ENCODE peak calls at places on chromosomes 2 and 18, in five cellular contexts. One of them, this sample, is unnamed. For H3K36me3 and H3K4me1, the result is how much of the 10 kb centered on the place peaks cover.

GRCh38 chr2:9262671-9263171 is 56.1 kb downstream of the ASAP2 start:
- DNase-seq in stomach: no peak
- DNase-seq in GM23248: peak
- DNase-seq in aorta: no peak
- DNase-seq in psoas muscle: no peak
- DNase-seq in this sample: no peak

GRCh38 chr18:62634991-62635630 is 80.2 kb upstream of the PHLPP1 start:
- DNase-seq in psoas muscle: no peak
- DNase-seq in aorta: no peak
- DNase-seq in GM23248: peak
- DNase-seq in stomach: no peak
- DNase-seq in this sample: no peak

GRCh38 chr18:77076111-77076510 is 56.5 kb downstream of the MBP start:
- DNase-seq in GM23248: no peak
- DNase-seq in aorta: no peak
- DNase-seq in psoas muscle: no peak
- DNase-seq in stomach: no peak
- DNase-seq in this sample: no peak

GRCh38 chr2:220660277-220661155 is 911.6 kb downstream of the EPHA4 start:
- DNase-seq in aorta: no peak
- DNase-seq in psoas muscle: no peak
- DNase-seq in GM23248: no peak
- DNase-seq in stomach: no peak
- DNase-seq in this sample: no peak

GRCh38 chr2:76599732-76600368 is 889.1 kb upstream of the GCFC2 start:
- DNase-seq in stomach: peak
- DNase-seq in GM23248: peak
- DNase-seq in aorta: no peak
- DNase-seq in psoas muscle: peak
- DNase-seq in this sample: no peak

GRCh38 chr2:241775223-241776177 is 1.1 kb upstream of the GAL3ST2 start:
- DNase-seq in stomach: no peak
- DNase-seq in GM23248: peak
- DNase-seq in aorta: peak
- DNase-seq in psoas muscle: no peak
- DNase-seq in this sample: no peak

GRCh38 chr2:74877781-74878433 is 44.0 kb downstream of the HK2 start:
- DNase-seq in stomach: no peak
- DNase-seq in psoas muscle: no peak
- DNase-seq in aorta: no peak
- DNase-seq in GM23248: no peak
- DNase-seq in this sample: no peak

GRCh38 chr2:173451137-173451536 is 96.5 kb downstream of the CDCA7 start:
- DNase-seq in GM23248: no peak
- DNase-seq in stomach: no peak
- DNase-seq in psoas muscle: no peak
- DNase-seq in aorta: no peak
- DNase-seq in this sample: peak

GRCh38 chr2:118202707-118203303 is 114.5 kb downstream of the INSIG2 start:
- DNase-seq in psoas muscle: peak
- DNase-seq in aorta: no peak
- DNase-seq in GM23248: peak
- DNase-seq in stomach: no peak
- DNase-seq in this sample: peak

GRCh38 chr18:55588001-55588875 is at the start of gene TCF4:
- DNase-seq in GM23248: peak
- DNase-seq in aorta: peak
- DNase-seq in stomach: peak
- DNase-seq in psoas muscle: peak
- DNase-seq in this sample: no peak

GRCh38 chr18:48923746-48924580 is 26.8 kb downstream of the SMAD7 start:
- DNase-seq in aorta: no peak
- DNase-seq in stomach: no peak
- DNase-seq in GM23248: peak
- DNase-seq in psoas muscle: no peak
- DNase-seq in this sample: peak

GRCh38 chr18:31581498-31582197 is 10.0 kb upstream of the TTR start:
- DNase-seq in stomach: no peak
- DNase-seq in GM23248: peak
- DNase-seq in psoas muscle: no peak
- DNase-seq in aorta: no peak
- DNase-seq in this sample: no peak

GRCh38 chr18:29077344-29077743 is 900.4 kb upstream of the CDH2 start:
- DNase-seq in aorta: no peak
- DNase-seq in stomach: no peak
- DNase-seq in GM23248: no peak
- DNase-seq in psoas muscle: no peak
- DNase-seq in this sample: no peak

GRCh38 chr18:26383454-26384270 is 157.4 kb downstream of the TAF4B start:
- DNase-seq in stomach: no peak
- DNase-seq in psoas muscle: no peak
- DNase-seq in GM23248: peak
- DNase-seq in aorta: no peak
- DNase-seq in this sample: no peak

GRCh38 chr2:135913726-135914365 is 37.6 kb upstream of the MCM6 start:
- DNase-seq in GM23248: peak
- DNase-seq in stomach: no peak
- DNase-seq in aorta: no peak
- DNase-seq in psoas muscle: no peak
- DNase-seq in this sample: no peak

GRCh38 chr2:135914485-135914884 is 38.2 kb upstream of the MCM6 start:
- DNase-seq in stomach: no peak
- DNase-seq in GM23248: no peak
- DNase-seq in aorta: no peak
- DNase-seq in psoas muscle: no peak
- DNase-seq in this sample: no peak

GRCh38 chr2:135904590-135904989 is 28.3 kb upstream of the MCM6 start:
- DNase-seq in psoas muscle: no peak
- DNase-seq in stomach: no peak
- DNase-seq in GM23248: peak
- DNase-seq in aorta: no peak
- DNase-seq in this sample: no peak

GRCh38 chr2:135905679-135906078 is 29.4 kb upstream of the MCM6 start:
- DNase-seq in psoas muscle: no peak
- DNase-seq in stomach: no peak
- DNase-seq in aorta: no peak
- DNase-seq in GM23248: no peak
- DNase-seq in this sample: no peak

GRCh38 chr2:135909976-135910375 is 33.7 kb upstream of the MCM6 start:
- DNase-seq in GM23248: peak
- DNase-seq in stomach: no peak
- DNase-seq in psoas muscle: no peak
- DNase-seq in aorta: no peak
- DNase-seq in this sample: no peak
- H3K36me3 ChIP-seq in GM23248: half or more
- H3K36me3 ChIP-seq in stomach: half or more
- H3K36me3 ChIP-seq in psoas muscle: half or more
- H3K36me3 ChIP-seq in aorta: under half
- H3K36me3 ChIP-seq in this sample: under half

GRCh38 chr2:200298015-200298414 is 8.5 kb upstream of the SPATS2L start:
- DNase-seq in stomach: no peak
- DNase-seq in aorta: no peak
- DNase-seq in psoas muscle: no peak
- DNase-seq in GM23248: no peak
- DNase-seq in this sample: no peak
- H3K4me1 ChIP-seq in stomach: under half
- H3K4me1 ChIP-seq in aorta: under half
- H3K4me1 ChIP-seq in psoas muscle: under half
- H3K4me1 ChIP-seq in GM23248: under half
- H3K4me1 ChIP-seq in this sample: under half

GRCh38 chr2:11775384-11775783 is 29.0 kb downstream of the LPIN1 start:
- DNase-seq in GM23248: peak
- DNase-seq in psoas muscle: no peak
- DNase-seq in stomach: no peak
- DNase-seq in aorta: no peak
- DNase-seq in this sample: no peak
- H3K36me3 ChIP-seq in GM23248: under half
- H3K36me3 ChIP-seq in psoas muscle: half or more
- H3K36me3 ChIP-seq in stomach: half or more
- H3K36me3 ChIP-seq in aorta: under half
- H3K36me3 ChIP-seq in this sample: under half

GRCh38 chr18:12032786-12033642 is 51.7 kb downstream of the IMPA2 start:
- DNase-seq in aorta: peak
- DNase-seq in stomach: no peak
- DNase-seq in psoas muscle: no peak
- DNase-seq in GM23248: peak
- DNase-seq in this sample: no peak
- H3K4me1 ChIP-seq in aorta: under half
- H3K4me1 ChIP-seq in stomach: under half
- H3K4me1 ChIP-seq in psoas muscle: under half
- H3K4me1 ChIP-seq in GM23248: under half
- H3K4me1 ChIP-seq in this sample: under half

GRCh38 chr2:217832115-217832514 is 170.7 kb downstream of the TNS1 start:
- DNase-seq in aorta: peak
- DNase-seq in stomach: no peak
- DNase-seq in GM23248: no peak
- DNase-seq in psoas muscle: peak
- DNase-seq in this sample: no peak
- H3K36me3 ChIP-seq in aorta: under half
- H3K36me3 ChIP-seq in stomach: half or more
- H3K36me3 ChIP-seq in GM23248: under half
- H3K36me3 ChIP-seq in psoas muscle: half or more
- H3K36me3 ChIP-seq in this sample: under half

GRCh38 chr2:63056309-63057065 is 5.9 kb downstream of the OTX1 start:
- DNase-seq in psoas muscle: peak
- DNase-seq in stomach: no peak
- DNase-seq in aorta: peak
- DNase-seq in GM23248: peak
- DNase-seq in this sample: no peak
- H3K4me1 ChIP-seq in psoas muscle: under half
- H3K4me1 ChIP-seq in stomach: half or more
- H3K4me1 ChIP-seq in aorta: under half
- H3K4me1 ChIP-seq in GM23248: under half
- H3K4me1 ChIP-seq in this sample: half or more

GRCh38 chr2:134934150-134934549 is 15.5 kb downstream of the CCNT2 start:
- DNase-seq in stomach: no peak
- DNase-seq in GM23248: no peak
- DNase-seq in psoas muscle: no peak
- DNase-seq in aorta: no peak
- DNase-seq in this sample: no peak
- H3K36me3 ChIP-seq in stomach: under half
- H3K36me3 ChIP-seq in GM23248: under half
- H3K36me3 ChIP-seq in psoas muscle: under half
- H3K36me3 ChIP-seq in aorta: under half
- H3K36me3 ChIP-seq in this sample: under half